ENCODE peak calls at places on chromosome 4, in six cellular contexts. One of them, this sample, is unnamed.

GRCh38 chr4:100414016-100414790 is 103.6 kb downstream of the EMCN start:
- DNase-seq in lung: no peak
- DNase-seq in smooth muscle cell of the brain vasculature: no peak
- DNase-seq in pancreas: no peak
- DNase-seq in stimulated activated CD4-positive, alpha-beta T cell treated with anti-CD3 and anti-CD28 coated beads, TNF-alpha, amount 100 ng/mL, for 1 hour: no peak
- DNase-seq in effector memory CD8-positive, alpha-beta T cell: no peak
- DNase-seq in this sample: no peak

GRCh38 chr4:183241322-183241640 is 78.8 kb downstream of the CLDN22 start:
- DNase-seq in lung: no peak
- DNase-seq in smooth muscle cell of the brain vasculature: peak; percentile 24
- DNase-seq in pancreas: no peak
- DNase-seq in stimulated activated CD4-positive, alpha-beta T cell treated with anti-CD3 and anti-CD28 coated beads, TNF-alpha, amount 100 ng/mL, for 1 hour: no peak
- DNase-seq in effector memory CD8-positive, alpha-beta T cell: no peak
- DNase-seq in this sample: no peak

GRCh38 chr4:26080876-26081628 is 167.0 kb downstream of the SMIM20 start:
- DNase-seq in lung: no peak
- DNase-seq in smooth muscle cell of the brain vasculature: no peak
- DNase-seq in pancreas: no peak
- DNase-seq in stimulated activated CD4-positive, alpha-beta T cell treated with anti-CD3 and anti-CD28 coated beads, TNF-alpha, amount 100 ng/mL, for 1 hour: no peak
- DNase-seq in effector memory CD8-positive, alpha-beta T cell: no peak
- DNase-seq in this sample: peak; percentile 58

GRCh38 chr4:39433878-39434492 is 24.7 kb downstream of the RPL9 start:
- DNase-seq in lung: no peak
- DNase-seq in smooth muscle cell of the brain vasculature: no peak
- DNase-seq in pancreas: no peak
- DNase-seq in stimulated activated CD4-positive, alpha-beta T cell treated with anti-CD3 and anti-CD28 coated beads, TNF-alpha, amount 100 ng/mL, for 1 hour: no peak
- DNase-seq in effector memory CD8-positive, alpha-beta T cell: no peak
- DNase-seq in this sample: no peak

GRCh38 chr4:88706574-88706973 is 8.9 kb upstream of the NAP1L5 start:
- DNase-seq in lung: no peak
- DNase-seq in smooth muscle cell of the brain vasculature: peak; percentile 35
- DNase-seq in pancreas: peak; percentile 30
- DNase-seq in stimulated activated CD4-positive, alpha-beta T cell treated with anti-CD3 and anti-CD28 coated beads, TNF-alpha, amount 100 ng/mL, for 1 hour: no peak
- DNase-seq in effector memory CD8-positive, alpha-beta T cell: no peak
- DNase-seq in this sample: no peak

GRCh38 chr4:183926950-183927349 is 21.8 kb downstream of the STOX2 start:
- DNase-seq in lung: no peak
- DNase-seq in smooth muscle cell of the brain vasculature: no peak
- DNase-seq in pancreas: no peak
- DNase-seq in stimulated activated CD4-positive, alpha-beta T cell treated with anti-CD3 and anti-CD28 coated beads, TNF-alpha, amount 100 ng/mL, for 1 hour: no peak
- DNase-seq in effector memory CD8-positive, alpha-beta T cell: no peak
- DNase-seq in this sample: no peak

GRCh38 chr4:4869380-4869723 is 9.9 kb downstream of the MSX1 start:
- DNase-seq in lung: no peak
- DNase-seq in smooth muscle cell of the brain vasculature: no peak
- DNase-seq in pancreas: no peak
- DNase-seq in stimulated activated CD4-positive, alpha-beta T cell treated with anti-CD3 and anti-CD28 coated beads, TNF-alpha, amount 100 ng/mL, for 1 hour: no peak
- DNase-seq in effector memory CD8-positive, alpha-beta T cell: no peak
- DNase-seq in this sample: no peak

GRCh38 chr4:88251914-88252313 is 32.4 kb downstream of the PPM1K start:
- DNase-seq in lung: no peak
- DNase-seq in smooth muscle cell of the brain vasculature: no peak
- DNase-seq in pancreas: no peak
- DNase-seq in stimulated activated CD4-positive, alpha-beta T cell treated with anti-CD3 and anti-CD28 coated beads, TNF-alpha, amount 100 ng/mL, for 1 hour: no peak
- DNase-seq in effector memory CD8-positive, alpha-beta T cell: no peak
- DNase-seq in this sample: no peak